ENCODE peak calls at places on chromosomes 11 and 22, in four cellular contexts. One of them, this sample, is unnamed.

GRCh38 chr22:24061124-24061684 is 50.1 kb downstream of the CABIN1 start:
- DNase-seq in A549: no peak
- DNase-seq in H4: no peak
- DNase-seq in lung: no peak
- DNase-seq in this sample: no peak

GRCh38 chr22:44147821-44148574 is 32.7 kb upstream of the PARVG start:
- DNase-seq in A549: no peak
- DNase-seq in H4: peak; percentile 12
- DNase-seq in lung: no peak
- DNase-seq in this sample: no peak

GRCh38 chr11:128207861-128208321 is 379.5 kb downstream of the ETS1 start:
- DNase-seq in A549: peak; percentile 68
- DNase-seq in H4: peak; percentile 81
- DNase-seq in lung: no peak
- DNase-seq in this sample: no peak

GRCh38 chr11:1232328-1233321 is 9.8 kb downstream of the MUC5B start:
- DNase-seq in A549: no peak
- DNase-seq in lung: no peak
- DNase-seq in H4: no peak
- DNase-seq in this sample: no peak

GRCh38 chr11:20374746-20375305 is 11.3 kb downstream of the HTATIP2 start:
- DNase-seq in H4: no peak
- DNase-seq in A549: no peak
- DNase-seq in lung: no peak
- DNase-seq in this sample: no peak

GRCh38 chr22:41949297-41949965 is 2.5 kb upstream of the CENPM start:
- DNase-seq in A549: no peak
- DNase-seq in lung: no peak
- DNase-seq in H4: no peak
- DNase-seq in this sample: no peak

GRCh38 chr22:37229012-37229804 is 14.9 kb downstream of the RAC2 start:
- DNase-seq in lung: no peak
- DNase-seq in H4: peak; percentile 66
- DNase-seq in A549: peak; percentile 47
- DNase-seq in this sample: peak; percentile 79

GRCh38 chr22:40204331-40205116 is 26.8 kb downstream of the TNRC6B start:
- DNase-seq in A549: no peak
- DNase-seq in H4: no peak
- DNase-seq in lung: no peak
- DNase-seq in this sample: peak; percentile 38

GRCh38 chr11:79393362-79394043 is 47.3 kb downstream of the TENM4 start:
- DNase-seq in A549: no peak
- DNase-seq in H4: no peak
- DNase-seq in lung: no peak
- DNase-seq in this sample: no peak

GRCh38 chr11:86037743-86038142 is 31.1 kb downstream of the PICALM start:
- DNase-seq in A549: no peak
- DNase-seq in lung: no peak
- DNase-seq in H4: no peak
- DNase-seq in this sample: no peak

GRCh38 chr22:30843245-30843644 is 125.3 kb downstream of the MORC2 start:
- DNase-seq in lung: no peak
- DNase-seq in H4: no peak
- DNase-seq in A549: no peak
- DNase-seq in this sample: no peak

GRCh38 chr11:72828081-72828567 is 13.9 kb downstream of the ATG16L2 start:
- DNase-seq in H4: no peak
- DNase-seq in lung: no peak
- DNase-seq in A549: no peak
- DNase-seq in this sample: no peak

GRCh38 chr11:61447601-61448551 is 18.0 kb downstream of the SDHAF2 start:
- DNase-seq in lung: no peak
- DNase-seq in H4: no peak
- DNase-seq in A549: no peak
- DNase-seq in this sample: no peak

GRCh38 chr22:44003016-44003775 is 20.9 kb upstream of the PARVB start:
- DNase-seq in H4: no peak
- DNase-seq in lung: no peak
- DNase-seq in A549: no peak
- DNase-seq in this sample: no peak

GRCh38 chr11:35265755-35266454 is 126.9 kb downstream of the CD44 start:
- DNase-seq in lung: no peak
- DNase-seq in A549: no peak
- DNase-seq in H4: no peak
- DNase-seq in this sample: no peak

GRCh38 chr22:37501610-37502341 is 15.6 kb upstream of the MFNG start:
- DNase-seq in lung: peak; percentile 70
- DNase-seq in H4: peak; percentile 21
- DNase-seq in A549: peak; percentile 79
- DNase-seq in this sample: peak; percentile 95

This sample was measured in COLO829.